ENCODE peak calls at places on chromosome 19, in five cellular contexts. M is RCC 7860, J is AG10803, U is right atrium auricular region, H is NCI-H345. L is an unnamed sample.

GRCh38 chr19:4319067-4319718 is 14.8 kb downstream of the FSD1 start:
- DNase-seq in M (no peak), U (no peak), J (no peak), H (no peak), L (no peak)

GRCh38 chr19:47095707-47096704 is 17.6 kb downstream of the ZC3H4 start:
- DNase-seq in M (no peak), U (peak), J (no peak), H (peak), L (peak)

GRCh38 chr19:40740747-40741146 is 9.5 kb downstream of the ACTMAP start:
- DNase-seq in U (peak), J (peak), M (no peak), H (no peak), L (peak)

GRCh38 chr19:55353803-55354697 is 469 bp downstream of the COX6B2 start:
- DNase-seq in M (no peak), U (no peak), H (peak), J (no peak), L (peak)

GRCh38 chr19:17467471-17468301 is 2.6 kb upstream of the SLC27A1 start:
- DNase-seq in M (no peak), J (no peak), H (no peak), U (no peak), L (peak)

GRCh38 chr19:49680473-49681351 is 3.6 kb downstream of the PRMT1 start:
- DNase-seq in J (peak), H (peak), U (peak), M (peak), L (peak)

GRCh38 chr19:40754611-40755247 is 3.7 kb downstream of the SNRPA start:
- DNase-seq in M (no peak), J (peak), H (no peak), U (no peak), L (no peak)

GRCh38 chr19:39951686-39952085 is 17.3 kb upstream of the FCGBP start:
- DNase-seq in J (peak), H (no peak), M (peak), U (no peak), L (peak)

GRCh38 chr19:48501961-48502719 is 9.5 kb downstream of the LMTK3 start:
- DNase-seq in M (no peak), J (no peak), U (no peak), H (peak), L (no peak)

GRCh38 chr19:48315712-48316111 is 9.6 kb upstream of the EMP3 start:
- DNase-seq in H (no peak), U (no peak), M (no peak), J (no peak), L (no peak)